ENCODE peak calls at places on chromosomes 4 and X, in eight cellular contexts. O, G, U, V, J, K, Y and A are unnamed samples.

GRCh38 chr4:40581254-40582140 is 48.2 kb downstream of the RBM47 start:
- DNase-seq in O (no peak), U (no peak), J (no peak), K (no peak), G (no peak), V (no peak), Y (no peak), A (no peak)

GRCh38 chr4:90183254-90183653 is 56.1 kb downstream of the CCSER1 start:
- DNase-seq in G (no peak), O (no peak), K (no peak), Y (no peak), V (peak), U (peak), J (no peak), A (no peak)

GRCh38 chr4:104915864-104916263 is 230.8 kb upstream of the TET2 start:
- DNase-seq in G (no peak), U (no peak), J (peak), V (no peak), Y (no peak), O (no peak), K (no peak), A (no peak)

GRCh38 chr4:52665592-52665991 is 6.5 kb upstream of the USP46 start:
- DNase-seq in J (no peak), Y (no peak), O (no peak), U (no peak), K (no peak), G (peak), V (no peak), A (no peak)

GRCh38 chr4:41044791-41045190 is 169.6 kb downstream of the APBB2 start:
- DNase-seq in Y (no peak), K (no peak), J (no peak), V (no peak), U (no peak), O (no peak), G (no peak), A (no peak)

GRCh38 chrX:130415201-130415600 is 13.4 kb downstream of the RBMX2 start:
- DNase-seq in U (no peak), Y (no peak), G (no peak), O (no peak), J (no peak), K (no peak), V (no peak), A (no peak)

GRCh38 chr4:89572224-89572858 is 264.6 kb downstream of the SNCA start:
- DNase-seq in Y (no peak), U (peak), V (no peak), G (no peak), J (no peak), K (no peak), O (no peak), A (no peak)

GRCh38 chrX:94524867-94525266 is 850.9 kb downstream of the FAM133A start:
- DNase-seq in Y (no peak), V (no peak), J (peak), U (no peak), G (no peak), K (no peak), O (no peak), A (no peak)

GRCh38 chr4:182062936-182063335 is 180.3 kb upstream of the TENM3 start:
- DNase-seq in J (no peak), O (no peak), K (no peak), U (no peak), G (no peak), V (no peak), Y (no peak), A (peak)

GRCh38 chrX:80765226-80765625 is 44.5 kb downstream of the BRWD3 start:
- DNase-seq in J (no peak), O (no peak), U (no peak), K (no peak), Y (no peak), G (peak), V (no peak), A (peak)

GRCh38 chr4:155617312-155617711 is 49.3 kb upstream of the GUCY1A1 start:
- DNase-seq in V (no peak), J (no peak), K (no peak), U (no peak), Y (no peak), G (no peak), O (no peak), A (no peak)

GRCh38 chr4:95165926-95166524 is 382.7 kb downstream of the UNC5C start:
- DNase-seq in U (peak), V (no peak), K (no peak), Y (peak), G (peak), J (no peak), O (peak), A (peak)

GRCh38 chr4:185729300-185729912 is 82.6 kb downstream of the SORBS2 start:
- DNase-seq in V (no peak), J (no peak), U (no peak), G (no peak), Y (no peak), K (no peak), O (no peak), A (no peak)

GRCh38 chr4:121819216-121819980 is 4.3 kb downstream of the CCNA2 start:
- DNase-seq in O (no peak), K (no peak), J (no peak), G (no peak), V (no peak), U (no peak), Y (no peak), A (no peak)

GRCh38 chr4:4752025-4752424 is 107.4 kb upstream of the MSX1 start:
- DNase-seq in U (no peak), K (no peak), Y (no peak), V (no peak), G (no peak), J (no peak), O (no peak), A (no peak)

GRCh38 chr4:114383721-114384120 is 214.9 kb upstream of the UGT8 start:
- DNase-seq in U (no peak), K (no peak), J (no peak), O (no peak), V (no peak), G (no peak), Y (no peak), A (peak)

GRCh38 chr4:103996059-103996458 is 276.3 kb upstream of the TACR3 start:
- DNase-seq in J (no peak), K (no peak), V (no peak), U (no peak), G (peak), Y (no peak), O (no peak), A (peak)

GRCh38 chr4:40189997-40190396 is 6.8 kb upstream of the RHOH start:
- DNase-seq in Y (no peak), G (peak), K (no peak), V (no peak), O (peak), J (no peak), U (no peak), A (no peak)

GRCh38 chrX:86237482-86237881 is 89.2 kb downstream of the DACH2 start:
- DNase-seq in J (no peak), Y (no peak), V (no peak), U (no peak), O (no peak), K (no peak), G (no peak), A (no peak)

GRCh38 chr4:157220026-157220881 is at the start of gene GRIA2:
- DNase-seq in U (peak), G (peak), V (no peak), O (peak), Y (no peak), K (peak), J (peak), A (no peak)

GRCh38 chrX:53249387-53250042 is 24.5 kb upstream of the KDM5C start:
- DNase-seq in G (no peak), V (no peak), O (no peak), Y (no peak), J (no peak), U (no peak), K (no peak), A (no peak)

GRCh38 chrX:41923925-41924693 is 755 bp upstream of the CASK start:
- DNase-seq in O (peak), J (peak), K (peak), Y (no peak), V (peak), U (peak), G (peak), A (peak)

GRCh38 chrX:40176979-40177430 is 79.2 kb upstream of the BCOR start:
- DNase-seq in U (peak), K (peak), G (no peak), O (peak), V (no peak), J (peak), Y (no peak), A (no peak)

GRCh38 chrX:69238153-69238959 is 73.1 kb upstream of the PJA1 start:
- DNase-seq in O (peak), V (no peak), G (no peak), K (no peak), Y (no peak), J (no peak), U (no peak), A (no peak)

GRCh38 chr4:106541253-106541652 is 172.7 kb upstream of the GIMD1 start:
- DNase-seq in K (no peak), O (no peak), Y (no peak), U (no peak), G (peak), J (no peak), V (no peak), A (no peak)

GRCh38 chr4:54067163-54067562 is 2.8 kb upstream of the CHIC2 start:
- DNase-seq in U (peak), O (no peak), V (peak), Y (no peak), J (no peak), K (no peak), G (peak), A (peak)

GRCh38 chr4:108058685-108059440 is 69.2 kb downstream of the HADH start:
- DNase-seq in G (no peak), O (no peak), J (no peak), K (no peak), U (no peak), Y (no peak), V (no peak), A (peak)

GRCh38 chrX:37640142-37640541 is 45.4 kb upstream of the XK start:
- DNase-seq in U (no peak), V (no peak), G (no peak), K (no peak), Y (no peak), O (no peak), J (no peak), A (no peak)

GRCh38 chrX:107204063-107204605 is 2.1 kb downstream of the NUP62CL start:
- DNase-seq in U (peak), V (peak), Y (no peak), G (peak), O (peak), J (no peak), K (no peak), A (no peak)

GRCh38 chrX:146186540-146186939 is 368.9 kb downstream of the SLITRK2 start:
- DNase-seq in K (no peak), O (peak), Y (no peak), G (no peak), J (no peak), V (no peak), U (no peak), A (no peak)

GRCh38 chrX:12950851-12951589 is 23.9 kb upstream of the TMSB4X start:
- DNase-seq in J (peak), O (no peak), V (peak), Y (no peak), K (no peak), G (peak), U (peak), A (no peak)

GRCh38 chrX:12954376-12954775 is 20.5 kb upstream of the TMSB4X start:
- DNase-seq in G (no peak), J (no peak), K (no peak), U (no peak), V (no peak), Y (no peak), O (no peak), A (no peak)

GRCh38 chrX:12954981-12955380 is 19.9 kb upstream of the TMSB4X start:
- DNase-seq in V (no peak), U (no peak), J (no peak), Y (no peak), G (no peak), O (no peak), K (no peak), A (no peak)

GRCh38 chrX:12951590-12951965 is 23.3 kb upstream of the TMSB4X start:
- DNase-seq in G (no peak), U (no peak), J (no peak), K (no peak), Y (no peak), V (no peak), O (no peak), A (no peak)

GRCh38 chrX:12953420-12953819 is 21.5 kb upstream of the TMSB4X start:
- DNase-seq in O (no peak), U (no peak), Y (no peak), V (no peak), K (no peak), G (no peak), J (no peak), A (no peak)
- H3K27ac ChIP-seq in O (no peak), U (peak), Y (no peak), V (no peak), K (no peak), G (no peak), J (no peak), A (no peak)

DNA sequence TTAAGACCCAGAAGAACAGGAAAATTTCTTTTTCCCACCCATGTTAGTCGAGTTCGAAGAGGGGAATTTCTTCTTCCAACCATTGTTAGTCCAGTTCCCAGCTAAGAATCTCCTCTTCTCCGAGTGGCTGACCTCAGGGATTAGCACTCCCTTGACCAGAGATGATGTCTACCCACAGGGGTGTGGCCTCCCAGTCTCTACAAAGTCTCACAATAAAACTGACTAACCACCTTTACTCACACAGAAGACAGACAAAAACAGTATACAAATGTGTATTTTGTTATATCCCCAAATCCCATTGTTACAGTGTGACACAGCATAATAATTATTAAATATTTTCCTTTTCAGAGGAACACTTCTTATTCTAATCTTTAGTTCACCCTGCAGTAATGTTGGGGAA is 62.8 kb upstream of the NFKB1 start:
- DNase-seq in K (no peak), U (no peak), J (no peak), G (peak), V (no peak), Y (no peak), O (no peak), A (no peak)
- H3K27ac ChIP-seq in K (peak), U (no peak), J (no peak), G (peak), V (peak), Y (peak), O (no peak), A (peak)

GRCh38 chr4:153573221-153573620 is 107.1 kb downstream of the TMEM131L start:
- DNase-seq in Y (no peak), K (no peak), O (peak), G (no peak), J (no peak), V (no peak), U (no peak), A (no peak)
- H3K27ac ChIP-seq in Y (no peak), K (no peak), O (peak), G (no peak), J (no peak), V (no peak), U (no peak), A (no peak)

GRCh38 chr4:160835789-160836188 is 1328.0 kb downstream of the FSTL5 start:
- DNase-seq in Y (no peak), G (peak), J (peak), U (no peak), K (no peak), V (no peak), O (peak), A (peak)
- H3K27ac ChIP-seq in Y (no peak), G (no peak), J (no peak), U (no peak), K (no peak), V (no peak), O (no peak), A (peak)

DNA sequence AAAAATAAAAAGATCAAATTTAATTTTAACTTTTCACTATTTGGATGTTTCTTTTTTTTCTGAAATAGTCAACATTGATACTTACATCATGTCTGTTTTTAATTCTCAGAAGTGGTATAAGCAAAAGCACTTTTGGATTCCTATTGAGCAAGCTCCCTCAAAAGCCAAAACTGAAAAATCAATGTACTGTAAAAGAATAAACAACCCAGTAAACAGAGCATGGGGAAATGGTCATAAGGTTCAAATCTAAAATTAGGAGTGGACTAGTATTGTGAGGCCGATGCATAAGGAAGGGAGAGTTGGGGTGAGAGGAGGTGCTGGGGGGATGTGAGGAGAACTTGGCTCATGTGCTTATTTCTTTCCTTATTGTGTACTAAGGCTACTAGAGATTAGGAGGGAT is 37.9 kb downstream of the NUDT6 start:
- DNase-seq in J (no peak), U (no peak), Y (no peak), K (no peak), V (no peak), G (no peak), O (no peak), A (no peak)
- H3K27ac ChIP-seq in J (no peak), U (no peak), Y (no peak), K (peak), V (no peak), G (no peak), O (no peak), A (no peak)

DNA sequence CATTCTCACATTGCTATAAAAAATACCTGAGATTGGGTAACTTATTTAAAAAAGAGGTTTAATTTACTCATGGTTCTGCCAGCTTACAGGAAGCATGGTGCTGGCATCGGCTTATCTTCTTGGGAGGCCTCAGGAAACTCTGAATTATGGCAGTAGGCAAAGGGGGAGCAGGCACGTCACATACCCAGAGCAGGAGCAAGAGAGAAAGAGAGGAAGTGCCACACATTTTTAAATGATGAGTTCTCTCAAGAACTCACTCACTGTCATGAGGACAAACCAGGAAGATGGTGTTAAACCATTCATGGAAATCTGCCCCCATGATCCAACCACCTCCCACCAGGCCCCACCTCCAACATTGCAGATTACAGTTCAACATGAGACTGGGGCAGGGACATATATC is 10.0 kb upstream of the AFF1 start:
- DNase-seq in V (no peak), G (peak), U (no peak), Y (no peak), K (no peak), J (peak), O (no peak), A (no peak)
- H3K27ac ChIP-seq in V (no peak), G (peak), U (no peak), Y (peak), K (no peak), J (no peak), O (no peak), A (peak)

GRCh38 chr4:23889368-23889767 is 479 bp downstream of the PPARGC1A start:
- DNase-seq in G (no peak), V (no peak), Y (no peak), O (no peak), K (no peak), J (no peak), U (no peak), A (no peak)
- H3K27ac ChIP-seq in G (no peak), V (peak), Y (peak), O (peak), K (peak), J (no peak), U (peak), A (no peak)

GRCh38 chr4:119730644-119730995 is 102.0 kb upstream of the PDE5A start:
- DNase-seq in J (no peak), K (no peak), U (no peak), Y (no peak), G (no peak), V (no peak), O (no peak), A (no peak)

GRCh38 chr4:119733431-119733830 is 104.8 kb upstream of the PDE5A start:
- DNase-seq in Y (no peak), G (no peak), V (no peak), U (no peak), J (no peak), O (no peak), K (no peak), A (no peak)

GRCh38 chr4:119729815-119730643 is 101.4 kb upstream of the PDE5A start:
- DNase-seq in J (no peak), U (peak), V (peak), G (peak), K (peak), O (peak), Y (no peak), A (peak)

GRCh38 chr4:119731146-119731742 is 102.6 kb upstream of the PDE5A start:
- DNase-seq in Y (no peak), V (no peak), O (no peak), J (no peak), G (no peak), U (no peak), K (no peak), A (no peak)

GRCh38 chr4:119731778-119732177 is 103.2 kb upstream of the PDE5A start:
- DNase-seq in G (no peak), K (no peak), U (no peak), O (no peak), Y (no peak), V (peak), J (no peak), A (no peak)
- H3K27ac ChIP-seq in G (no peak), K (no peak), U (no peak), O (peak), Y (peak), V (peak), J (no peak), A (no peak)